ENCODE peak calls at places on chromosomes 11 and 22, in nine cellular contexts. M is lower lobe of right lung, W is HCT116, E is HS-27A, X is colonic mucosa, Q is stomach, V is adrenal gland, F is mucosa of gallbladder, C is HT-29. G is an unnamed sample.

GRCh38 chr11:64359712-64360402 is 895 bp downstream of the RPS6KA4 start:
- DNase-seq in M (peak), W (no peak), E (no peak), X (no peak), Q (peak), V (no peak), F (no peak), C (no peak), G (no peak)

GRCh38 chr11:18749681-18750319 is 23.8 kb upstream of the IGSF22 start:
- DNase-seq in M (no peak), W (no peak), E (peak), X (no peak), Q (no peak), V (peak), F (no peak), C (peak), G (peak)

GRCh38 chr11:115215694-115216615 is 288.3 kb downstream of the CADM1 start:
- DNase-seq in M (no peak), W (no peak), E (no peak), X (no peak), Q (no peak), V (no peak), F (no peak), C (peak), G (no peak)

GRCh38 chr11:102332611-102332994 is 14.4 kb upstream of the BIRC2 start:
- DNase-seq in M (no peak), W (no peak), E (no peak), X (no peak), Q (no peak), V (no peak), F (no peak), C (no peak), G (no peak)

GRCh38 chr11:77151804-77152513 is 23.9 kb downstream of the MYO7A start:
- DNase-seq in M (peak), W (no peak), E (no peak), X (no peak), Q (no peak), V (peak), F (peak), C (no peak), G (peak)

GRCh38 chr11:117915672-117916235 is 13.4 kb downstream of the TMPRSS13 start:
- DNase-seq in M (no peak), W (no peak), E (no peak), X (no peak), Q (no peak), V (no peak), F (no peak), C (no peak), G (no peak)

GRCh38 chr22:46484861-46485595 is 52.4 kb downstream of the CELSR1 start:
- DNase-seq in M (no peak), W (no peak), E (no peak), X (no peak), Q (no peak), V (no peak), F (no peak), C (no peak), G (no peak)

GRCh38 chr11:127640822-127641485 is 640.4 kb upstream of the KIRREL3 start:
- DNase-seq in M (no peak), W (no peak), E (no peak), X (no peak), Q (no peak), V (no peak), F (no peak), C (no peak), G (no peak)

GRCh38 chr11:9385288-9385902 is 943 bp downstream of the IPO7 start:
- DNase-seq in M (no peak), W (no peak), E (no peak), X (no peak), Q (peak), V (no peak), F (peak), C (no peak), G (no peak)

GRCh38 chr11:14676068-14676467 is 32.5 kb downstream of the PDE3B start:
- DNase-seq in M (no peak), W (no peak), E (no peak), X (no peak), Q (no peak), V (no peak), F (no peak), C (no peak), G (no peak)

GRCh38 chr11:2991477-2992233 is 474 bp downstream of the NAP1L4 start:
- DNase-seq in M (no peak), W (no peak), E (no peak), X (peak), Q (no peak), V (peak), F (peak), C (peak), G (peak)

GRCh38 chr11:45847908-45848316 is 637 bp downstream of the CRY2 start:
- DNase-seq in M (peak), W (no peak), E (peak), X (peak), Q (peak), V (peak), F (peak), C (peak), G (peak)

G was measured in SW480.